ENCODE peak calls at places on chromosomes 12 and 14, in seven cellular contexts. F is SK-N-SH, B is fibroblast of the aortic adventitia, I is ovary, X is bronchial epithelial cell, E is GM23338, P is PC-9. C is an unnamed sample.
A peak's percentile ranks its signal among the peaks of the same experiment; 100 is the strongest.

GRCh38 chr14:29454026-29454693 is 473.5 kb downstream of the PRKD1 start:
- DNase-seq in E (peak; percentile 23), I (no peak), X (no peak), P (no peak), B (no peak), F (no peak), C (no peak)

GRCh38 chr12:32198555-32198954 is 91.9 kb downstream of the BICD1 start:
- DNase-seq in B (no peak), F (no peak), X (peak; percentile 95), P (no peak), E (no peak), I (no peak), C (no peak)

GRCh38 chr14:103504991-103505565 is 17.6 kb downstream of the CKB start:
- DNase-seq in X (no peak), P (no peak), E (peak; percentile 51), I (no peak), B (no peak), F (no peak), C (no peak)

GRCh38 chr14:23056257-23056955 is 914 bp downstream of the CDH24 start:
- DNase-seq in F (peak; percentile 87), X (peak; percentile 72), E (peak; percentile 87), B (peak; percentile 51), P (peak; percentile 71), I (no peak), C (peak; percentile 83)

GRCh38 chr12:107400686-107401447 is 284.7 kb upstream of the PWP1 start:
- DNase-seq in F (peak; percentile 54), B (peak; percentile 78), I (no peak), E (no peak), P (no peak), X (no peak), C (no peak)

GRCh38 chr14:104800600-104801283 is at the start of gene ZBTB42:
- DNase-seq in X (peak; percentile 62), F (peak; percentile 89), B (peak; percentile 23), E (peak; percentile 74), I (peak; percentile 64), P (peak; percentile 79), C (peak; percentile 91)

GRCh38 chr12:55470088-55470830 is at the start of gene OR6C70:
- DNase-seq in F (no peak), B (no peak), P (no peak), I (no peak), E (peak; percentile 6), X (peak; percentile 25), C (no peak)

GRCh38 chr14:61456720-61457119 is 135.3 kb downstream of the PRKCH start:
- DNase-seq in E (peak; percentile 85), X (peak; percentile 58), B (peak; percentile 83), I (peak; percentile 65), F (peak; percentile 60), P (peak; percentile 72), C (peak; percentile 85)

GRCh38 chr12:6333566-6333965 is 8.3 kb downstream of the TNFRSF1A start:
- DNase-seq in F (no peak), P (no peak), B (peak; percentile 54), X (peak; percentile 95), I (no peak), E (no peak), C (no peak)

GRCh38 chr14:63611078-63611477 is 30.6 kb downstream of the WDR89 start:
- DNase-seq in I (no peak), B (no peak), E (no peak), P (no peak), F (no peak), X (no peak), C (no peak)

GRCh38 chr12:48985475-48985897 is 7.4 kb downstream of the WNT1 start:
- DNase-seq in I (no peak), F (no peak), B (no peak), X (no peak), E (no peak), P (no peak), C (no peak)

GRCh38 chr14:101186544-101186943 is 283.0 kb upstream of the RTL1 start:
- DNase-seq in P (no peak), E (no peak), F (peak; percentile 5), B (no peak), X (no peak), I (no peak), C (no peak)

GRCh38 chr12:25682421-25682820 is 129.3 kb upstream of the LMNTD1 start:
- DNase-seq in P (no peak), X (peak; percentile 5), B (peak; percentile 41), I (no peak), E (no peak), F (no peak), C (no peak)

GRCh38 chr12:109178532-109178931 is 62.1 kb downstream of the ACACB start:
- DNase-seq in F (no peak), I (no peak), P (no peak), B (no peak), E (peak; percentile 8), X (no peak), C (no peak)

GRCh38 chr12:54398995-54399793 is 14.7 kb upstream of the ZNF385A start:
- DNase-seq in E (peak; percentile 89), I (peak; percentile 78), X (peak; percentile 64), B (peak; percentile 87), P (peak; percentile 82), F (peak; percentile 89), C (peak; percentile 92)

GRCh38 chr14:87944987-87945604 is 47.9 kb downstream of the GALC start:
- DNase-seq in I (no peak), F (peak; percentile 3), P (no peak), B (peak; percentile 80), X (peak; percentile 57), E (peak; percentile 64), C (peak; percentile 4)

GRCh38 chr12:52895726-52896189 is 9.1 kb downstream of the KRT8 start:
- DNase-seq in I (no peak), E (no peak), B (no peak), F (no peak), X (no peak), P (peak; percentile 72), C (peak; percentile 60)

GRCh38 chr12:2775431-2775830 is 19.3 kb upstream of the FKBP4 start:
- DNase-seq in I (no peak), B (no peak), E (no peak), F (no peak), X (no peak), P (no peak), C (no peak)

GRCh38 chr12:90940872-90941499 is 14.0 kb downstream of the CCER1 start:
- DNase-seq in B (peak; percentile 84), E (peak; percentile 65), P (no peak), F (peak; percentile 32), I (no peak), X (peak; percentile 71), C (no peak)

GRCh38 chr12:103571286-103571685 is 15.8 kb upstream of the STAB2 start:
- DNase-seq in B (no peak), E (peak; percentile 89), P (peak; percentile 17), F (peak; percentile 41), I (no peak), X (peak; percentile 33), C (peak; percentile 56)

DNA sequence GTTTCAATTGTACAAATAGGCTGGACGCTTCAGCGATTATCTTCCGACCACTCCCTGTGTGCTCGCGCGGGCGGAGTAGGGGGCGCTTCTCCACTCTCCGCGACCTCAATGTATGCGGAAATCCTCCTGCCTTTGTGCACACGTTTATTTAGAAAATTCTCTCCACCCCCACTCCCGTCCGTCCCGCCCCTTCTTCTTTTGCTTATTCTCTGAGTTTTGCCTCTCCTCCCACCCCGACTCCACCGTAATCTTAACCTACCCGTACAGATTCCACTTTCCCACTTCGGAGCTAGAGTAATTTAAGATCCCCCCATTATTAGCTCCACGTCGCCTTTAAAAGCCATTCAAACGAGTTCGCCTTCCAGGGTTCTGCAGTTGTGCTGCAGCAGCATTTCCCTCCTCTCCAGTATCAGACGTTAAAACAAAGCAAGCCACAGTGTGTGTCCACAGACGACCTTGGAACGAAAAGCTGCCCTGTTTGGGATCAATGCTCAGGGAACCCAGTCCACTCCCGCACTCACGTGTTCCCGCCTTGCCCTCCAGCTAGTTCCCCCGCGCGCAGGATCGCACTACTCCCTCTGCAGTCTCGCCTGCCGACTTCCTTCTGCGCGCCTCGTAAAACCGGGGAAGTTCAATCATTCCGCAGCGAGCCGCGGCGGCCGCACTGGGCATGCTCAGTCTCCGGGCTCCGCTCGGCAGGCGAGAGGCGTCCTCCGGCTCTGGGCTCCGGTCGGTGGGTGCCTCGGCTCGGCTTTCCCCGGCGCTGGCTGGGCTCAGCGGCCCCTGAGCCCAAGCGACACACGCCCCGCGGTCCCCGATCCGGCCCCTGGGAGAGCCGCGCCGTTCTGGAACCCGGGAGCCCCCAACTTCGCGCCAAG is at the start of gene ANO6:
- DNase-seq in F (peak; percentile 87), X (peak; percentile 72), B (peak; percentile 83), P (peak; percentile 76), I (peak; percentile 81), E (peak; percentile 88), C (peak; percentile 73)
- TF ChIP-seq CTCF in F (peak; percentile 49), X (peak; percentile 35), B (peak; percentile 30), P (peak; percentile 55), I (no peak), E (peak; percentile 43), C (no peak)

GRCh38 chr12:124259168-124260066 is 35.5 kb upstream of the RFLNA start:
- DNase-seq in F (peak; percentile 61), P (no peak), X (no peak), I (no peak), B (peak; percentile 10), E (no peak), C (no peak)

GRCh38 chr12:124267205-124267778 is 27.6 kb upstream of the RFLNA start:
- DNase-seq in X (no peak), P (no peak), B (no peak), F (no peak), I (no peak), E (no peak), C (no peak)

GRCh38 chr12:124264089-124264795 is 30.7 kb upstream of the RFLNA start:
- DNase-seq in B (no peak), F (no peak), I (no peak), X (no peak), P (no peak), E (no peak), C (no peak)

GRCh38 chr12:124264879-124265278 is 30.0 kb upstream of the RFLNA start:
- DNase-seq in B (no peak), F (no peak), P (no peak), I (no peak), X (no peak), E (no peak), C (no peak)

DNA sequence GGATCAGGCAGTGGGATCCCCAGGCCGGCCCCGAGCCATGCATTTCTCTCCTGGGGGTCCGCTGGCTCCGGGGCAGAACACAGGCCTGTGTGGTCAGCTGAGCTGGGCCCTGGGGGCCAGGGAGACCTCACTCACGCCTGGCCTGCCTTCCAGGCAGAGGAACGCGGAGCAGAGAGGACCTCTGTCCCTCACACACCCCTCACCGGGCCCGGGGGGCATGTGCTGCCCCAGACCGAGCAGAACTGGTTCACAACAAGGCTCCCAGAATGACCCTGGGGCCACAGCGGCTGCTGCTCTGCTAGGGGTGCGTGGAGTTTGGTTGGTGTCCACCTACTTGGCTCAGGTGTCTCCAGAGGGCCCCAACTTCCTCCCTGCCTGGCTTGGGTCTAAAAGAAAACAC is 33.0 kb upstream of the RFLNA start:
- DNase-seq in X (no peak), E (no peak), F (no peak), P (no peak), B (no peak), I (no peak), C (no peak)
- TF ChIP-seq CTCF in X (no peak), E (no peak), F (no peak), P (no peak), B (no peak), I (no peak), C (no peak)

GRCh38 chr14:99199854-99200653 is 71.9 kb downstream of the BCL11B start:
- DNase-seq in F (no peak), X (no peak), I (no peak), E (no peak), P (no peak), B (no peak), C (no peak)
- TF ChIP-seq CTCF in F (no peak), X (no peak), I (no peak), E (peak; percentile 24), P (no peak), B (no peak), C (no peak)

GRCh38 chr14:99522457-99522891 is 41.3 kb downstream of the CCNK start:
- DNase-seq in B (peak; percentile 49), E (no peak), P (no peak), I (peak; percentile 70), X (peak; percentile 24), F (no peak), C (no peak)
- TF ChIP-seq CTCF in B (no peak), E (peak; percentile 9), P (no peak), I (no peak), X (no peak), F (no peak), C (no peak)

C was measured in Calu3.